ENCODE peak calls at places on chromosomes 7 and 10, in eight cellular contexts. One of them, this sample, is unnamed.

GRCh38 chr7:81736088-81736487 is 33.8 kb downstream of the HGF start:
- DNase-seq in non-pigmented ciliary epithelial cell: no peak
- DNase-seq in AG04449: no peak
- DNase-seq in PC-9: no peak
- DNase-seq in HFF-Myc: no peak
- DNase-seq in ACHN: no peak
- DNase-seq in mesenchymal stem cell: no peak
- DNase-seq in activated CD8-positive, alpha-beta memory T cell treated with anti-CD3 and anti-CD28 coated beads for 48 hours: no peak
- DNase-seq in this sample: no peak

GRCh38 chr10:110651044-110651958 is 7.2 kb downstream of the RBM20 start:
- DNase-seq in non-pigmented ciliary epithelial cell: peak; percentile 78
- DNase-seq in AG04449: peak; percentile 42
- DNase-seq in PC-9: no peak
- DNase-seq in HFF-Myc: peak; percentile 88
- DNase-seq in ACHN: peak; percentile 80
- DNase-seq in mesenchymal stem cell: peak; percentile 99
- DNase-seq in activated CD8-positive, alpha-beta memory T cell treated with anti-CD3 and anti-CD28 coated beads for 48 hours: no peak
- DNase-seq in this sample: no peak

GRCh38 chr10:83425306-83425705 is 714.0 kb upstream of the GHITM start:
- DNase-seq in non-pigmented ciliary epithelial cell: no peak
- DNase-seq in AG04449: no peak
- DNase-seq in PC-9: no peak
- DNase-seq in HFF-Myc: no peak
- DNase-seq in ACHN: no peak
- DNase-seq in mesenchymal stem cell: no peak
- DNase-seq in activated CD8-positive, alpha-beta memory T cell treated with anti-CD3 and anti-CD28 coated beads for 48 hours: no peak
- DNase-seq in this sample: no peak

GRCh38 chr10:112655722-112656121 is 208.7 kb downstream of the VTI1A start:
- DNase-seq in non-pigmented ciliary epithelial cell: no peak
- DNase-seq in AG04449: no peak
- DNase-seq in PC-9: no peak
- DNase-seq in HFF-Myc: no peak
- DNase-seq in ACHN: no peak
- DNase-seq in mesenchymal stem cell: no peak
- DNase-seq in activated CD8-positive, alpha-beta memory T cell treated with anti-CD3 and anti-CD28 coated beads for 48 hours: no peak
- DNase-seq in this sample: no peak

GRCh38 chr10:123309740-123310139 is 155.5 kb downstream of the BUB3 start:
- DNase-seq in non-pigmented ciliary epithelial cell: no peak
- DNase-seq in AG04449: no peak
- DNase-seq in PC-9: no peak
- DNase-seq in HFF-Myc: no peak
- DNase-seq in ACHN: no peak
- DNase-seq in mesenchymal stem cell: no peak
- DNase-seq in activated CD8-positive, alpha-beta memory T cell treated with anti-CD3 and anti-CD28 coated beads for 48 hours: no peak
- DNase-seq in this sample: no peak

GRCh38 chr7:1024876-1025746 is 19.2 kb upstream of the GPR146 start:
- DNase-seq in non-pigmented ciliary epithelial cell: no peak
- DNase-seq in AG04449: no peak
- DNase-seq in PC-9: no peak
- DNase-seq in HFF-Myc: no peak
- DNase-seq in ACHN: no peak
- DNase-seq in mesenchymal stem cell: no peak
- DNase-seq in activated CD8-positive, alpha-beta memory T cell treated with anti-CD3 and anti-CD28 coated beads for 48 hours: no peak
- DNase-seq in this sample: peak; percentile 14

GRCh38 chr7:111438369-111439289 is 123.7 kb downstream of the IMMP2L start:
- DNase-seq in non-pigmented ciliary epithelial cell: peak; percentile 58
- DNase-seq in AG04449: peak; percentile 28
- DNase-seq in PC-9: no peak
- DNase-seq in HFF-Myc: peak; percentile 21
- DNase-seq in ACHN: peak; percentile 19
- DNase-seq in mesenchymal stem cell: peak; percentile 80
- DNase-seq in activated CD8-positive, alpha-beta memory T cell treated with anti-CD3 and anti-CD28 coated beads for 48 hours: no peak
- DNase-seq in this sample: no peak

GRCh38 chr10:11142809-11143208 is 125.1 kb downstream of the CELF2 start:
- DNase-seq in non-pigmented ciliary epithelial cell: no peak
- DNase-seq in AG04449: no peak
- DNase-seq in PC-9: no peak
- DNase-seq in HFF-Myc: no peak
- DNase-seq in ACHN: no peak
- DNase-seq in mesenchymal stem cell: no peak
- DNase-seq in activated CD8-positive, alpha-beta memory T cell treated with anti-CD3 and anti-CD28 coated beads for 48 hours: no peak
- DNase-seq in this sample: no peak

GRCh38 chr7:28442540-28443420 is 30.5 kb downstream of the CREB5 start:
- DNase-seq in non-pigmented ciliary epithelial cell: no peak
- DNase-seq in AG04449: no peak
- DNase-seq in PC-9: no peak
- DNase-seq in HFF-Myc: no peak
- DNase-seq in ACHN: no peak
- DNase-seq in mesenchymal stem cell: no peak
- DNase-seq in activated CD8-positive, alpha-beta memory T cell treated with anti-CD3 and anti-CD28 coated beads for 48 hours: no peak
- DNase-seq in this sample: no peak

GRCh38 chr10:99880071-99880835 is 97.8 kb downstream of the ABCC2 start:
- DNase-seq in non-pigmented ciliary epithelial cell: no peak
- DNase-seq in AG04449: no peak
- DNase-seq in PC-9: no peak
- DNase-seq in HFF-Myc: no peak
- DNase-seq in ACHN: no peak
- DNase-seq in mesenchymal stem cell: peak; percentile 84
- DNase-seq in activated CD8-positive, alpha-beta memory T cell treated with anti-CD3 and anti-CD28 coated beads for 48 hours: no peak
- DNase-seq in this sample: no peak

GRCh38 chr10:133303206-133303605 is 5.5 kb downstream of the TUBGCP2 start:
- DNase-seq in non-pigmented ciliary epithelial cell: no peak
- DNase-seq in AG04449: no peak
- DNase-seq in PC-9: no peak
- DNase-seq in HFF-Myc: no peak
- DNase-seq in ACHN: no peak
- DNase-seq in mesenchymal stem cell: no peak
- DNase-seq in activated CD8-positive, alpha-beta memory T cell treated with anti-CD3 and anti-CD28 coated beads for 48 hours: no peak
- DNase-seq in this sample: no peak

GRCh38 chr10:35523670-35524225 is 81.4 kb upstream of the GJD4 start:
- DNase-seq in non-pigmented ciliary epithelial cell: no peak
- DNase-seq in AG04449: no peak
- DNase-seq in PC-9: no peak
- DNase-seq in HFF-Myc: no peak
- DNase-seq in ACHN: no peak
- DNase-seq in mesenchymal stem cell: no peak
- DNase-seq in activated CD8-positive, alpha-beta memory T cell treated with anti-CD3 and anti-CD28 coated beads for 48 hours: no peak
- DNase-seq in this sample: no peak